ENCODE peak calls at places on chromosome 1, in four cellular contexts. B is psoas muscle, W is DMS153, Z is neural crest cell. Q is an unnamed sample.

GRCh38 chr1:180231506-180232420 is 1.7 kb downstream of the LHX4 start:
- DNase-seq in B (no peak), W (no peak), Z (no peak), Q (peak; percentile 47)

GRCh38 chr1:156086256-156086662 is 4.0 kb upstream of the MEX3A start:
- DNase-seq in B (no peak), W (no peak), Z (no peak), Q (peak; percentile 22)

GRCh38 chr1:61173118-61173517 is 90.8 kb downstream of the NFIA start:
- DNase-seq in B (peak; percentile 72), W (no peak), Z (no peak), Q (no peak)

GRCh38 chr1:1272341-1273151 is 1.1 kb downstream of the UBE2J2 start:
- DNase-seq in B (no peak), W (no peak), Z (no peak), Q (peak; percentile 99)

GRCh38 chr1:3113047-3113740 is 44.2 kb downstream of the PRDM16 start:
- DNase-seq in B (no peak), W (no peak), Z (no peak), Q (no peak)

GRCh38 chr1:209040351-209040750 is 543.2 kb upstream of the CAMK1G start:
- DNase-seq in B (no peak), W (no peak), Z (no peak), Q (no peak)

GRCh38 chr1:19384113-19384512 is 72.0 kb downstream of the SLC66A1 start:
- DNase-seq in B (no peak), W (no peak), Z (no peak), Q (no peak)

GRCh38 chr1:17858027-17858426 is 102.9 kb downstream of the ACTL8 start:
- DNase-seq in B (no peak), W (peak; percentile 12), Z (no peak), Q (no peak)

GRCh38 chr1:73756817-73757216 is 441.2 kb downstream of the LRRIQ3 start:
- DNase-seq in B (no peak), W (no peak), Z (no peak), Q (no peak)

GRCh38 chr1:43707191-43708005 is at the start of gene ST3GAL3:
- DNase-seq in B (peak; percentile 96), W (peak; percentile 89), Z (peak; percentile 83), Q (peak; percentile 66)

GRCh38 chr1:162230096-162230495 is 146.6 kb downstream of the SPATA46 start:
- DNase-seq in B (no peak), W (peak; percentile 96), Z (no peak), Q (no peak)

Q was measured in LNCaP clone FGC.